ENCODE peak calls at places on chromosomes 13 and 19, in six cellular contexts. Q is stomach, Y is lung, U is A549, B is heart right ventricle, C is hepatocyte. L is an unnamed sample.

GRCh38 chr19:50550594-50550966 is 17.7 kb downstream of the LRRC4B start:
- DNase-seq in Q (no peak), Y (no peak), U (no peak), C (no peak), B (no peak), L (no peak)

GRCh38 chr19:35362261-35363000 is 4.2 kb downstream of the FFAR3 start:
- DNase-seq in C (no peak), Y (no peak), B (no peak), Q (peak; percentile 17), U (no peak), L (no peak)

GRCh38 chr13:76921516-76921915 is 26.8 kb upstream of the ACOD1 start:
- DNase-seq in B (no peak), Y (no peak), U (no peak), Q (no peak), C (no peak), L (no peak)

GRCh38 chr13:93472897-93473296 is 246.3 kb downstream of the GPC6 start:
- DNase-seq in U (no peak), C (no peak), Q (no peak), Y (no peak), B (no peak), L (no peak)

GRCh38 chr13:93673885-93674284 is 447.3 kb downstream of the GPC6 start:
- DNase-seq in Q (no peak), U (no peak), B (no peak), Y (no peak), C (no peak), L (no peak)

GRCh38 chr13:80010286-80010831 is 330.6 kb downstream of the SPRY2 start:
- DNase-seq in U (no peak), C (no peak), B (no peak), Q (no peak), Y (no peak), L (no peak)

GRCh38 chr19:13843104-13843921 is 33.6 kb upstream of the NANOS3 start:
- DNase-seq in Q (peak; percentile 78), B (peak; percentile 81), C (peak; percentile 88), U (peak; percentile 86), Y (peak; percentile 42), L (no peak)

GRCh38 chr19:30318261-30318660 is 53.9 kb upstream of the ZNF536 start:
- DNase-seq in U (no peak), C (no peak), Y (no peak), B (no peak), Q (no peak), L (no peak)

GRCh38 chr19:31356587-31357314 is 7.5 kb upstream of the TSHZ3 start:
- DNase-seq in U (no peak), Y (no peak), C (no peak), B (no peak), Q (no peak), L (no peak)

GRCh38 chr19:15251010-15251748 is 18.9 kb upstream of the EPHX3 start:
- DNase-seq in Q (no peak), C (no peak), Y (no peak), U (no peak), B (peak; percentile 76), L (no peak)

GRCh38 chr13:74868044-74868443 is 613.9 kb downstream of the TBC1D4 start:
- DNase-seq in C (no peak), B (no peak), U (no peak), Q (no peak), Y (no peak), L (no peak)

GRCh38 chr19:49687150-49687549 is 2.2 kb upstream of the ADM5 start:
- DNase-seq in C (no peak), Y (no peak), Q (no peak), U (no peak), B (no peak), L (no peak)

GRCh38 chr19:44851427-44851826 is 5.3 kb downstream of the NECTIN2 start:
- DNase-seq in Y (no peak), Q (no peak), U (no peak), C (no peak), B (no peak), L (no peak)

GRCh38 chr13:93460005-93460404 is 233.4 kb downstream of the GPC6 start:
- DNase-seq in B (no peak), U (no peak), Y (no peak), C (no peak), Q (no peak), L (no peak)

DNA sequence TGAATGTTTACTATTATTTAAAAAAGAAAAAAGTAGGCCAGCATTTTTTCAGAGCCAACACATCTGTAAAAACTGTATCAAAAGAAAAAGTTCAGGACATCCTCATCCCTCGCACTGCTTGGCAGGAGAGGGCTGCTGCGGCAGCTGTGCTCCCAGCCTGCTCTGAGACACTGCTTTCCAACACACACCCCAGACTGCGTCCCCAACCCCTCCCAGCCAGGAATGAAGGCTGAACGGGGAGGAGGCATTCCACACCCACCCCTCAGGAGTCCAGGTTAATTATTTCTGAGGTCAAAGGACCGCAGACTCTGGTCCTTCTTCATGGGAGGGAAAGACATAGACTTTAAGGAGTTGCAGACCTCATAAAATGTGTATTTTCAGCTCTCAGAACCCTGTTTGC is 43.1 kb downstream of the COL4A1 start:
- DNase-seq in U (no peak), C (peak; percentile 65), Y (no peak), Q (no peak), B (peak; percentile 57), L (no peak)
- H3K4me1 ChIP-seq in U (peaks cover 23% of the 10 kb centered on the region), C (peaks cover 23% of the 10 kb centered on the region), Y (peaks cover 34% of the 10 kb centered on the region), Q (peaks cover 84% of the 10 kb centered on the region), B (peaks cover 98% of the 10 kb centered on the region), L (peaks cover 40% of the 10 kb centered on the region)

DNA sequence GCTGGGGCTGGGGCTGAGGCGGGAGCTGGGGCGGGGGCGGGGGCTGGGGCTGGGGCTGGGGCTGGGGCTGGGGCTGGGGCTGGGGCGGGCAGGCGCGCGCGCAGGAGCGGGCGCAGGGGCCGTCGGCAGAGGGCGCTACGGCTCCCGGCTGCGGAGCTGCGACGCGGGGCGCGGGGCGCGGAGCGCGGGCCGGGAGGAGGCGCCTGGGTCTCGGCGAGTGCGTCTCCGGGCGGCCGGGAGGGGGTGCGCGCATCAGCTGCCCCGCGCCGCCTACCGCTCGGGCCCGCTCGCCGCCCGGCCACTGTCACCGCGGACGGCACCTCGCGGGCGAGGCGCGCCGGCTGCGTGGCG is 416 bp upstream of the MTUS2 start:
- DNase-seq in Q (peak; percentile 27), Y (no peak), C (peak; percentile 86), B (peak; percentile 44), U (peak; percentile 41), L (no peak)
- H3K4me3 ChIP-seq in Q (peak overlapping the region; percentile 31), Y (peak overlapping the region; percentile 24), C (no peak overlapping the region), B (peak overlapping the region; percentile 38), U (peak overlapping the region; percentile 54), L (peak overlapping the region; percentile 60)

GRCh38 chr13:99509477-99509876 is 8.2 kb downstream of the TM9SF2 start:
- DNase-seq in C (no peak), U (no peak), Q (no peak), Y (no peak), B (no peak), L (no peak)
- H3K4me1 ChIP-seq in C (peaks cover 21% of the 10 kb centered on the region), U (peaks cover 14% of the 10 kb centered on the region), Q (peaks cover 71% of the 10 kb centered on the region), Y (peaks cover 2% of the 10 kb centered on the region), B (peaks cover 74% of the 10 kb centered on the region), L (peaks cover 65% of the 10 kb centered on the region)

GRCh38 chr19:41545547-41545946 is 30.4 kb upstream of the CEACAM21 start:
- DNase-seq in Y (no peak), Q (no peak), B (no peak), U (no peak), C (no peak), L (no peak)
- H3K4me3 ChIP-seq in Y (no peak overlapping the region), Q (peak overlapping the region; percentile 12), B (no peak overlapping the region), U (no peak overlapping the region), C (no peak overlapping the region), L (no peak overlapping the region)

GRCh38 chr19:11200931-11201330 is 3.6 kb upstream of the KANK2 start:
- DNase-seq in B (no peak), Q (no peak), C (no peak), Y (no peak), U (no peak), L (no peak)
- H3K4me1 ChIP-seq in B (peaks cover 59% of the 10 kb centered on the region), Q (peaks cover 64% of the 10 kb centered on the region), C (peaks cover 18% of the 10 kb centered on the region), Y (peaks cover 3% of the 10 kb centered on the region), U (peaks cover 47% of the 10 kb centered on the region), L (peaks cover 61% of the 10 kb centered on the region)